ENCODE peak calls at places on chromosomes 13 and 19, in six cellular contexts. N is keratinocyte, G is A673, R is prostate gland, O is IMR-90, H is PC-3. C is an unnamed sample.

GRCh38 chr19:19261350-19262189 is 11.5 kb downstream of the TM6SF2 start:
- DNase-seq in N (no peak), G (no peak), R (no peak), O (no peak), H (no peak), C (no peak)

GRCh38 chr19:29620931-29621351 is 14.9 kb downstream of the POP4 start:
- DNase-seq in N (no peak), G (no peak), R (no peak), O (no peak), H (no peak), C (no peak)

GRCh38 chr13:75544681-75545333 is 4.8 kb upstream of the UCHL3 start:
- DNase-seq in N (no peak), G (no peak), R (no peak), O (peak; percentile 90), H (peak; percentile 28), C (peak; percentile 52)

GRCh38 chr13:74751739-74752138 is 617.5 kb upstream of the KLF12 start:
- DNase-seq in N (no peak), G (peak; percentile 3), R (no peak), O (no peak), H (no peak), C (no peak)

GRCh38 chr13:23323946-23324709 is 109.4 kb downstream of the SACS start:
- DNase-seq in N (no peak), G (no peak), R (no peak), O (peak; percentile 32), H (peak; percentile 38), C (no peak)

GRCh38 chr13:28401303-28402056 is 93.4 kb downstream of the FLT1 start:
- DNase-seq in N (no peak), G (peak; percentile 37), R (no peak), O (peak; percentile 75), H (peak; percentile 19), C (peak; percentile 80)

GRCh38 chr19:47239610-47240296 is 8.8 kb upstream of the BBC3 start:
- DNase-seq in N (no peak), G (peak; percentile 71), R (no peak), O (peak; percentile 47), H (no peak), C (no peak)

GRCh38 chr19:19406878-19407639 is 1.6 kb downstream of the GATAD2A start:
- DNase-seq in N (no peak), G (peak; percentile 63), R (peak; percentile 46), O (peak; percentile 45), H (peak; percentile 61), C (no peak)

GRCh38 chr19:3866798-3867638 is 1.8 kb downstream of the ZFR2 start:
- DNase-seq in N (no peak), G (no peak), R (no peak), O (no peak), H (no peak), C (no peak)

GRCh38 chr19:48918801-48919247 is 14.7 kb upstream of the DHDH start:
- DNase-seq in N (no peak), G (peak; percentile 70), R (no peak), O (no peak), H (peak; percentile 15), C (no peak)

GRCh38 chr19:58450836-58451357 is 525 bp upstream of the ZNF324B start:
- DNase-seq in N (no peak), G (peak; percentile 21), R (peak; percentile 59), O (no peak), H (peak; percentile 51), C (no peak)

GRCh38 chr13:26376430-26376829 is 122.5 kb downstream of the CDK8 start:
- DNase-seq in N (no peak), G (no peak), R (no peak), O (no peak), H (no peak), C (no peak)

GRCh38 chr13:46894534-46894906 is 2.3 kb downstream of the HTR2A start:
- DNase-seq in N (no peak), G (peak; percentile 34), R (no peak), O (no peak), H (peak; percentile 37), C (no peak)

GRCh38 chr19:11422163-11423068 is 3.3 kb upstream of the RGL3 start:
- DNase-seq in N (peak; percentile 91), G (peak; percentile 63), R (peak; percentile 68), O (no peak), H (no peak), C (peak; percentile 17)

GRCh38 chr13:51435002-51435578 is 17.7 kb downstream of the INTS6 start:
- DNase-seq in N (no peak), G (peak; percentile 50), R (no peak), O (peak; percentile 49), H (peak; percentile 50), C (no peak)
- TF ChIP-seq CTCF in N (peak; percentile 31), G (peak; percentile 71), R (peak; percentile 54), O (peak; percentile 73), H (peak; percentile 54), C (peak; percentile 51)

DNA sequence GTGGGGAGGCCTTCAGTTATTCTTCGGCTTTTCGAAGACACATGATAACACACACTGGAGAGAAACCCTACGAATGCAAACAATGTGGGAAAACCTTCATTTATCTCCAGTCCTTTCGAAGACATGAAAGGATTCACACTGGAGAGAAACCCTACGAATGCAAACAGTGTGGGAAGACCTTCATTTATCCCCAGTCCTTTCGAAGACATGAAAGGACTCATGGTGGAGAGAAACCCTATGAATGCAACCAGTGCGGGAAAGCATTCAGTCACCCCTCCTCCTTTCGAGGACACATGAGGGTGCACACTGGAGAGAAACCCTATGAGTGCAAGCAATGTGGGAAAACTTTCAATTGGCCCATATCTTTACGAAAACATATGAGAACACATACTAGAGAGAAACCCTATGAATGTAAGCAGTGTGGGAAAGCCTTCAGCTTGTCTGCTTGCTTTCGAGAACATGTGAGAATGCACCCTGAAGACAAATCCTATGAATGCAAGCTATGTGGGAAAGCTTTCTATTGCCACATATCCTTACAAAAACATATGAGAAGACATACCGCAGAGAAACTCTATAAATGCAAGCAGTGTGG is 11.8 kb downstream of the ZNF555 start:
- DNase-seq in N (no peak), G (no peak), R (no peak), O (no peak), H (no peak), C (no peak)
- H3K4me3 ChIP-seq in N (no peak overlapping the region), G (no peak overlapping the region), R (no peak overlapping the region), O (no peak overlapping the region), H (no peak overlapping the region), C (no peak overlapping the region)

GRCh38 chr13:56975647-56976046 is 165.1 kb upstream of the PRR20A start:
- DNase-seq in N (no peak), G (no peak), R (no peak), O (no peak), H (no peak), C (no peak)
- H3K27me3 ChIP-seq in N (no peaks in the 10 kb centered on the region), G (no peaks in the 10 kb centered on the region), R (no peaks in the 10 kb centered on the region), O (no peaks in the 10 kb centered on the region), H (no peaks in the 10 kb centered on the region), C (no peaks in the 10 kb centered on the region)

GRCh38 chr19:5052515-5052914 is 83.6 kb downstream of the KDM4B start:
- DNase-seq in N (no peak), G (peak; percentile 42), R (no peak), O (no peak), H (peak; percentile 19), C (no peak)
- TF ChIP-seq CTCF in N (no peak), G (peak; percentile 52), R (no peak), O (no peak), H (peak; percentile 48), C (peak; percentile 6)

GRCh38 chr13:99974296-99974938 is 2.9 kb upstream of the ZIC5 start:
- DNase-seq in N (no peak), G (no peak), R (no peak), O (no peak), H (no peak), C (no peak)
- H3K4me3 ChIP-seq in N (no peak overlapping the region), G (no peak overlapping the region), R (no peak overlapping the region), O (no peak overlapping the region), H (no peak overlapping the region), C (no peak overlapping the region)

GRCh38 chr13:42577538-42577937 is 3.6 kb downstream of the TNFSF11 start:
- DNase-seq in N (no peak), G (no peak), R (no peak), O (no peak), H (no peak), C (no peak)
- H3K27me3 ChIP-seq in N (peaks cover 39% of the 10 kb centered on the region), G (peaks cover 67% of the 10 kb centered on the region), R (peaks cover 2% of the 10 kb centered on the region), O (peaks cover 45% of the 10 kb centered on the region), H (no peaks in the 10 kb centered on the region), C (peaks cover 20% of the 10 kb centered on the region)

GRCh38 chr13:39672378-39673132 is 17.1 kb downstream of the COG6 start:
- DNase-seq in N (no peak), G (no peak), R (no peak), O (no peak), H (no peak), C (no peak)

GRCh38 chr13:39682310-39682709 is 26.8 kb downstream of the COG6 start:
- DNase-seq in N (no peak), G (no peak), R (no peak), O (no peak), H (no peak), C (no peak)

GRCh38 chr13:39675904-39676303 is 20.4 kb downstream of the COG6 start:
- DNase-seq in N (no peak), G (no peak), R (no peak), O (no peak), H (no peak), C (no peak)

DNA sequence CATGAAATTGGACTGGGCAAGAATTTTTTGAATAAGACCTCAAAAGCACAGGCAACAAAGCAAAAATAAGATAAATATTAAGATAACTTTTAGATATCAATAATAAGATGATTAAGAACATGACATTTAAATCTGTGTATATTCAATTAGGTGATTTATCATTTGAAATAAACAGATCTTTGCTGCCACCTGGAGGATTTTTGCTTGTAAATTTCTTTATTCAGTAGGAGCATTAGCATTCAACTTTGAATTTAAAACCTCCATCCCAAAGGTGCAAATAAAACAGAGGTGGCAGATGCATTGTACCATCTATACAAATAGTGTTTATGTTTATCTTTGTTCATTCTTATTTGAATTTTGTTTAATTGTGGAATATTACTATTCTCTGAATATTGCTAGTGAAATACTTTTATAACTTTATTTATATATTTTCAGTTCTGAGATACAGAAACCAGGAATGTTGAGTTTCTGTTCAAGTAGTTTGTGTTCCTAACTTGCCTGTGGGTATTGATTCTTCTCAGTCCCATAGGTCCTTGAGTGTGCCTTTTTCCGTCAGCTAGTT is 20.9 kb downstream of the COG6 start:
- DNase-seq in N (no peak), G (peak; percentile 84), R (peak; percentile 28), O (peak; percentile 39), H (peak; percentile 67), C (no peak)
- TF ChIP-seq CTCF in N (peak; percentile 28), G (peak; percentile 66), R (peak; percentile 53), O (peak; percentile 47), H (peak; percentile 58), C (peak; percentile 40)

GRCh38 chr19:50477751-50478515 is 1.3 kb upstream of the GARIN5A start:
- DNase-seq in N (no peak), G (no peak), R (no peak), O (no peak), H (no peak), C (no peak)
- H3K4me3 ChIP-seq in N (no peak overlapping the region), G (peak overlapping the region; percentile 89), R (no peak overlapping the region), O (no peak overlapping the region), H (peak overlapping the region; percentile 86), C (no peak overlapping the region)

C was measured in BJ.